ENCODE peak calls at places on chromosomes 4 and X, in seven cellular contexts. Q is tibial nerve, D is sigmoid colon, F is K562, Y is stomach, A is ovary, G is transverse colon. H is an unnamed sample. For H3K4me1, the result is how much of the 10 kb centered on the place peaks cover.

GRCh38 chr4:53804719-53805118 is 213.4 kb upstream of the LNX1 start:
- DNase-seq in Q (no peak), D (no peak), F (peak), Y (peak), A (no peak), G (peak), H (no peak)

GRCh38 chr4:165827018-165827417 is 46.0 kb upstream of the TLL1 start:
- DNase-seq in Q (no peak), D (no peak), F (no peak), Y (no peak), A (no peak), G (no peak), H (no peak)

GRCh38 chrX:155028749-155029360 is 2.2 kb downstream of the FUNDC2 start:
- DNase-seq in Q (no peak), D (no peak), F (no peak), Y (no peak), A (no peak), G (no peak), H (no peak)

GRCh38 chrX:24371391-24371972 is 11.0 kb downstream of the SUPT20HL1 start:
- DNase-seq in Q (peak), D (peak), F (peak), Y (peak), A (peak), G (peak), H (no peak)

GRCh38 chr4:41420576-41420975 is 117.4 kb upstream of the LIMCH1 start:
- DNase-seq in Q (no peak), D (no peak), F (no peak), Y (no peak), A (no peak), G (no peak), H (no peak)

GRCh38 chr4:112982677-112983076 is 66.8 kb upstream of the ANK2 start:
- DNase-seq in Q (no peak), D (no peak), F (no peak), Y (no peak), A (no peak), G (no peak), H (no peak)

GRCh38 chr4:4170596-4171150 is 56.1 kb downstream of the OTOP1 start:
- DNase-seq in Q (no peak), D (no peak), F (no peak), Y (no peak), A (no peak), G (no peak), H (no peak)

GRCh38 chr4:1842993-1843448 is 12.9 kb downstream of the LETM1 start:
- DNase-seq in Q (peak), D (no peak), F (peak), Y (no peak), A (peak), G (no peak), H (no peak)

GRCh38 chr4:119025440-119025839 is 110.2 kb upstream of the MYOZ2 start:
- DNase-seq in Q (peak), D (no peak), F (no peak), Y (peak), A (peak), G (peak), H (no peak)

GRCh38 chrX:124405868-124406267 is 59.5 kb downstream of the SH2D1A start:
- DNase-seq in Q (no peak), D (no peak), F (no peak), Y (no peak), A (no peak), G (no peak), H (no peak)

GRCh38 chr4:139300431-139301142 is 718 bp upstream of the NAA15 start:
- DNase-seq in Q (no peak), D (no peak), F (no peak), Y (no peak), A (no peak), G (peak), H (no peak)

GRCh38 chrX:1542994-1543725 is 6.2 kb upstream of the P2RY8 start:
- DNase-seq in Q (no peak), D (no peak), F (no peak), Y (no peak), A (no peak), G (no peak), H (no peak)

GRCh38 chrX:130083107-130083490 is 27.2 kb downstream of the ELF4 start:
- DNase-seq in Q (no peak), D (no peak), F (peak), Y (no peak), A (no peak), G (no peak), H (no peak)
- H3K4me1 ChIP-seq in Q (under half), D (under half), F (half or more), Y (half or more), A (under half), G (under half), H (half or more)

GRCh38 chr4:33149658-33150057 is 2429.5 kb downstream of the PCDH7 start:
- DNase-seq in Q (no peak), D (no peak), F (no peak), Y (no peak), A (no peak), G (no peak), H (no peak)

DNA sequence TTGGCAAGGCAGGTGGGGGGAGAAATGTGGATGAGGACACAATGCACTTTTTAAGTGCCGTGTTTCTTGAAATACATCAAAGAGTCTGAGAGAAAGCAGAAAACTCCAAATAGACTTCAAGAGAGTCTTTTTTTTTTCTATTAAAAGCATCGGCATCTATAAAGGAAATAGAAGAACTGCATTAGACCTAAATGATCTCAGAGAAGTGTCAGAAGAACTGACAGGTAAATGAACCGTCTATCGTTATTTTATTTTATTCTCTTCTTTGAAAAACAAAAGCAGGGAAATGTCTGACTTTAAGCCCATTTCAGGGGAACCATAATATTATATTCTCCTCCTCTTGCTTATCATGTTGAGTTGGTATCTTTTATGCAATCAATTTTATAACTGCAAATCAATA is 2430.0 kb downstream of the PCDH7 start:
- DNase-seq in Q (no peak), D (no peak), F (no peak), Y (no peak), A (no peak), G (no peak), H (no peak)
- TF ChIP-seq EP300 in Q (no peak), D (no peak), F (no peak), Y (no peak), A (no peak), G (no peak), H (no peak)

GRCh38 chr4:71470547-71470946 is 131.7 kb downstream of the SLC4A4 start:
- DNase-seq in Q (no peak), D (no peak), F (no peak), Y (no peak), A (no peak), G (no peak), H (no peak)
- H3K27ac ChIP-seq in Q (no peak), D (no peak), F (no peak), Y (no peak), A (no peak), G (no peak), H (no peak)

DNA sequence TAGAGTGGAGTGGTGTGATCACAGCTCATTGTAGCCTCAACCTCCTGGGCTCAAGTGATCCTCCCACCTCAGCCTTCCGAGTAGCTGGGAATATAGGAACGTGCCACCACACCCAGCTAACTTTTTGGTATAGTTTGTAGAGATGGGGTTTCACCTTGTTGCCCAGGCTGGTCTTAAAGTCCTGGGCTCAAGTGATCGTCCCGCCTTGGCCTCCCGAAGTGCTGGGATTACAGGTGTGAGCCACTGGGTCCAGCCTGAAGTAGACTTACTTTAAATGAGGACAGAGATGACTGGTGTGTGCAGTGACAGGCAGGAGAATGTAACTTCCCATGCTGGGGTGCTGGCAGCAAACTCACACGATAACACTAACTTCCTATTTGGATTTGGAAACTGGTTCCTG is 95.8 kb downstream of the GATB start:
- DNase-seq in Q (no peak), D (no peak), F (no peak), Y (no peak), A (no peak), G (no peak), H (no peak)
- H3K4me1 ChIP-seq in Q (under half), D (under half), F (under half), Y (under half), A (under half), G (under half), H (under half)

H was measured in upper lobe of left lung.